ENCODE peak calls at places on chromosome 1, in nine cellular contexts. Q is AG04450, T is uterus, M is tibial artery, G is dorsolateral prefrontal cortex, E is OCI-LY7, R is hepatocyte, F is neural progenitor cell, O is psoas muscle. X is an unnamed sample.
A peak's percentile ranks its signal among the peaks of the same experiment; 100 is the strongest.

GRCh38 chr1:231162300-231162969 is 577 bp downstream of the TRIM67 start:
- DNase-seq in Q (no peak), T (no peak), M (no peak), G (no peak), E (no peak), R (peak; percentile 74), F (peak; percentile 85), O (peak; percentile 57), X (no peak)

GRCh38 chr1:246417813-246418564 is 89.1 kb downstream of the SMYD3 start:
- DNase-seq in Q (no peak), T (no peak), M (no peak), G (no peak), E (no peak), R (no peak), F (no peak), O (no peak), X (no peak)

GRCh38 chr1:222171005-222171404 is 376.9 kb downstream of the HHIPL2 start:
- DNase-seq in Q (no peak), T (no peak), M (no peak), G (no peak), E (peak; percentile 24), R (peak; percentile 56), F (peak; percentile 58), O (no peak), X (no peak)

GRCh38 chr1:44672254-44672955 is 1.9 kb downstream of the TMEM53 start:
- DNase-seq in Q (no peak), T (no peak), M (no peak), G (no peak), E (peak; percentile 44), R (no peak), F (peak; percentile 49), O (no peak), X (no peak)

GRCh38 chr1:169692766-169693460 is 18.5 kb downstream of the SELL start:
- DNase-seq in Q (no peak), T (no peak), M (no peak), G (no peak), E (no peak), R (no peak), F (no peak), O (no peak), X (no peak)

GRCh38 chr1:201305815-201306214 is 22.5 kb downstream of the PKP1 start:
- DNase-seq in Q (no peak), T (no peak), M (no peak), G (no peak), E (no peak), R (no peak), F (no peak), O (no peak), X (no peak)

GRCh38 chr1:106554294-106554693 is 502.2 kb upstream of the PRMT6 start:
- DNase-seq in Q (no peak), T (no peak), M (no peak), G (no peak), E (no peak), R (no peak), F (no peak), O (no peak), X (no peak)

GRCh38 chr1:197837911-197838310 is 62.6 kb upstream of the DENND1B start:
- DNase-seq in Q (no peak), T (no peak), M (no peak), G (no peak), E (no peak), R (no peak), F (no peak), O (no peak), X (no peak)

GRCh38 chr1:68429233-68429804 is 20.4 kb downstream of the RPE65 start:
- DNase-seq in Q (no peak), T (no peak), M (no peak), G (no peak), E (no peak), R (no peak), F (no peak), O (no peak), X (no peak)

GRCh38 chr1:217681806-217682205 is 50.7 kb downstream of the SPATA17 start:
- DNase-seq in Q (no peak), T (no peak), M (no peak), G (no peak), E (no peak), R (no peak), F (no peak), O (no peak), X (no peak)

GRCh38 chr1:156103521-156103947 is 11.0 kb upstream of the LMNA start:
- DNase-seq in Q (no peak), T (peak; percentile 71), M (peak; percentile 87), G (no peak), E (no peak), R (no peak), F (no peak), O (peak; percentile 63), X (no peak)

GRCh38 chr1:192538407-192539311 is 36.9 kb upstream of the RGS1 start:
- DNase-seq in Q (no peak), T (no peak), M (no peak), G (no peak), E (peak; percentile 89), R (peak; percentile 29), F (no peak), O (no peak), X (no peak)

DNA sequence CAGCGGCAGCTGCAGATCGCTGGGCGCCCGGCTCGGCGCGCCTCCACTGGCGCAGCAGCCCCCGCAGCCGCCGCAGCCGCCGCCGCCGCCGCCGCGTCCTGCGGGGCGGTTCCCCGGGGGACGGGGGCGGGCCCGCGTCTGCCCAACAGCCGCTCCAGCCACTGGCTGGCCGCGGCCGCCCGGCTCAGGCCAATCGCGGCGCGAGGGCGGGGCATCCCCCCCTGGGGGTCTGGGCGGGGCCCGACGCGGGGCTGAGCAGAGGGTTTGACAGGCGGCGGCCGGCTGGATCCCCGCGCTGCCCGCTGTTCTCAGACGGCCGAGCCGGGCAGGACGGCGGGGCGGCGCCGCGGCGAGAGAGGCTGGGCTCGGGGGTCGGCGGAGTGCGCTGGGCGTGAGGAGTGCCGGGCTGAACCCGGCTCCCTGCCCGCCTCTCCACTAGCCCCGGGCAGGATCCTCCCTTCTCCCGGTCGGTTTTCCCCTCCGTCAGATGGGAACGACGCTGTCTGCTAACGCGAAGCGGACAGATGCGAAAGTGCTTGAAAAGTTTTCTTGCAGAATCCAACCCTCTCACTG is at the start of gene GLIS1:
- DNase-seq in Q (no peak), T (peak; percentile 65), M (peak; percentile 79), G (peak; percentile 72), E (peak; percentile 67), R (peak; percentile 91), F (peak; percentile 97), O (peak; percentile 86), X (peak; percentile 52)
- TF ChIP-seq CTCF in Q (no peak), T (no peak), M (no peak), G (no peak), E (no peak), R (no peak), F (no peak), O (no peak), X (no peak)

GRCh38 chr1:111475706-111476105 is 1.9 kb downstream of the C1orf162 start:
- DNase-seq in Q (no peak), T (no peak), M (no peak), G (no peak), E (no peak), R (no peak), F (no peak), O (no peak), X (no peak)
- H3K27ac ChIP-seq in Q (no peak overlapping the region), T (no peak overlapping the region), M (no peak overlapping the region), G (no peak overlapping the region), E (no peak overlapping the region), R (no peak overlapping the region), F (no peak overlapping the region), O (no peak overlapping the region), X (no peak overlapping the region)

DNA sequence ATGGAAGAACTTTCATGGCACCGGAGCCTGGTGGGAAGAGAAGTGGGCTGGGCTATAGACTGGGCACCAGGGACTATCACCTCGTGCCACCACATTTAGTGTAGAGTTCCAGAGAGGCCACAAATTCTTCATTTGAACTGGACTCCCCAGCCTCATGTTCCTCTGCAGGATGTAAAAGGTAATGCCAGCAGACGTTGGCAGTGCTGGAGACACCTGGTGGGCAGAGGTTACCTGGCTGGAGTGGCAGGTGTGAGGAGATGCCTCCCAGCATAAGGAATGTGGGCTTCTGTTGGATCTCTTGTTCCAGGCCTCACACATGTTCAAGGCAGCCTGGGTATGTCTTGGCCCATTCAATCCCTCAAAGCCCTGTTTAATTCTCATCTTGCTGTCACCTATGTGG is 35.2 kb downstream of the TEX35 start:
- DNase-seq in Q (no peak), T (no peak), M (peak; percentile 34), G (no peak), E (no peak), R (no peak), F (no peak), O (no peak), X (no peak)
- TF ChIP-seq CTCF in Q (no peak), T (no peak), M (no peak), G (no peak), E (peak; percentile 34), R (no peak), F (no peak), O (no peak), X (no peak)

DNA sequence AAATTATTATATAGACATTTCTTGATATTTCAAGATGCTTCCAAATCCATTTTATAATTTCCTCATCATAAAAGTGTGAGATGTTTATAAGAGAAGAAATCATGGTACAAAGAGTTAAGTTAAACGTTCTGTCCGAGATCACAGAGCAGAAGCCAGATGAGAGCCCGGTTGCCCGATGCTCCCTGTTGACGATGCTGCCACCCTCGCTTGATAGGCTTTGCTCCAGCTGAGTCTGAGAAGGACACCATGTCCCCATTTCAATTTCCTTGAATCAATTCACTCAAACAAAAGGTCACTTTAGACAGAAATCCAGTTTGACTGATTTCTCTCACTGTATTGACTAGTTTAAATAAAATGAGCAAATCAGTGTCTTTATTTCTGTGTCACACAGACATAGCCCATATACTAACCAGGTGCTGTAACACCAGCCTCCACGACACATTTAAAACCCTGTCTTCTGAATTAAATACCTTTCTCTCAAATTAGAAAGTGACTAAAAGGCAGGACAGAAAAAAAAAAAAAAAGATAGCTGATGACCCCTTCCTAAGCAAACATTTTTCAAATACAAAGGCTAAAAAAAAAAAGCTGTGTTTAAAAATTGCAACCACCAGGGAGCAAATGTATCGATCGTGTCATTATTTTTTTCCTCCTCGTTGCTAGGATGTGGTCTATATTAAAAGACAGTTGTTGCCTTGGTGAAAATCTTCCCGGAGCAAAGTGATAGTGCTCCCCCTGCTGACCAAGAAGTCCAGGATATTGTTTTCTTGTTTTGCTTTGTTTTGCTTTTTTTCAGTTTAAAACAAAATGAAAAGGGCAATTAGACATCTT is 35.2 kb downstream of the DNASE2B start:
- DNase-seq in Q (peak; percentile 58), T (peak; percentile 46), M (peak; percentile 71), G (peak; percentile 34), E (peak; percentile 76), R (peak; percentile 74), F (peak; percentile 63), O (no peak), X (peak; percentile 26)
- H3K27ac ChIP-seq in Q (no peak overlapping the region), T (peak overlapping the region; percentile 10), M (no peak overlapping the region), G (peak overlapping the region; percentile 74), E (no peak overlapping the region), R (no peak overlapping the region), F (no peak overlapping the region), O (no peak overlapping the region), X (no peak overlapping the region)

DNA sequence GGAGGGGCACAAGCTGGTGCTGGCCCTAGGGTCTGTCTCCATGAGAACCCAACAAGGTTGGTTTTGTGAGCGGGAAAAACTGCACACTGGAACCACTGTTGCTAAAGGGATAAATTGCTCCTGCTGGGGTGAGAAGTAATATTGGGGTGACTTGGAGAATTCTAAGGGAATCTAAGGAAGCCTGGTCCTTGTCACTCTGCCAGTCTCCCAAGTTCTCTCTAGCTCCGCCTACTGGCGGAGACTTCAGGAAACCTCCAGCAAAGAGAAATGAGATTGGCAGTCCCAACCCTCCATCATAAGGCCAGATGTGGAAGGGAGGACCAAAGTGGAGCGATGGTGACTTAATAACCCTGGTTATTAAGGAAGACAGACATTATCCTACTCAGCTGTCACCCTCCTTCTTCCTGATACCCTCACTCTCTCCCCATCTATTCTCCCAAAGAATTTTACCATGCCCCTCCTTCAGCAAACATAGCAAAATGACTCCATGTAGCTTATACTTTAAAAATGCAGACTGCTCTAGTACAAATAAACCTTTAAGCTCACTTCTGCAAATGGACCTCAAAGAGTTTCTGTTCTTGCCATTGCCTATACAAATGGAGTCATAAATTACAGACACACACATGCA is 2.7 kb downstream of the LCE1F start:
- DNase-seq in Q (no peak), T (no peak), M (no peak), G (no peak), E (peak; percentile 4), R (no peak), F (no peak), O (no peak), X (no peak)
- TF ChIP-seq CTCF in Q (no peak), T (no peak), M (no peak), G (no peak), E (peak; percentile 55), R (no peak), F (no peak), O (no peak), X (no peak)

X was measured in gastrocnemius medialis.